ENCODE peak calls at places on chromosomes 2 and 18, in seven cellular contexts. D is endodermal cell, J is IMR-90, H is fibroblast of lung, S is HCT116, N is GM23248, M is astrocyte. Z is an unnamed sample.

GRCh38 chr18:34710430-34711386 is 610 bp downstream of the DTNA start:
- DNase-seq in D (no peak), J (peak), H (peak), S (no peak), N (peak), M (peak), Z (no peak)

GRCh38 chr2:139067072-139067471 is 286.9 kb upstream of the NXPH2 start:
- DNase-seq in D (no peak), J (no peak), H (no peak), S (no peak), N (no peak), M (no peak), Z (no peak)

GRCh38 chr2:207253946-207254345 is 88.2 kb upstream of the KLF7 start:
- DNase-seq in D (no peak), J (peak), H (peak), S (no peak), N (peak), M (peak), Z (no peak)

GRCh38 chr2:219175928-219176817 is 552 bp downstream of the CNPPD1 start:
- DNase-seq in D (no peak), J (peak), H (peak), S (no peak), N (peak), M (peak), Z (peak)

GRCh38 chr18:3595282-3596273 is 145.6 kb downstream of the TGIF1 start:
- DNase-seq in D (peak), J (peak), H (peak), S (no peak), N (peak), M (peak), Z (peak)

GRCh38 chr2:6866239-6866745 is 585 bp upstream of the CMPK2 start:
- DNase-seq in D (peak), J (peak), H (peak), S (peak), N (peak), M (peak), Z (peak)

GRCh38 chr18:55073116-55073515 is 113.9 kb upstream of the CCDC68 start:
- DNase-seq in D (no peak), J (no peak), H (no peak), S (no peak), N (no peak), M (no peak), Z (no peak)

GRCh38 chr2:234241656-234242445 is 191.3 kb downstream of the SPP2 start:
- DNase-seq in D (no peak), J (peak), H (peak), S (no peak), N (peak), M (peak), Z (no peak)

GRCh38 chr2:128354731-128355470 is 36.2 kb upstream of the HS6ST1 start:
- DNase-seq in D (no peak), J (peak), H (peak), S (no peak), N (peak), M (no peak), Z (no peak)

GRCh38 chr2:238423561-238424312 is 3.0 kb upstream of the ASB1 start:
- DNase-seq in D (no peak), J (peak), H (peak), S (no peak), N (peak), M (peak), Z (no peak)

GRCh38 chr2:8518986-8519669 is 162.7 kb upstream of the ID2 start:
- DNase-seq in D (no peak), J (no peak), H (no peak), S (no peak), N (no peak), M (no peak), Z (no peak)

GRCh38 chr18:79798999-79799370 is 1.2 kb downstream of the KCNG2 start:
- DNase-seq in D (peak), J (no peak), H (no peak), S (no peak), N (no peak), M (no peak), Z (no peak)

GRCh38 chr18:52829876-52830390 is 489.9 kb downstream of the DCC start:
- DNase-seq in D (no peak), J (no peak), H (no peak), S (no peak), N (no peak), M (no peak), Z (no peak)

GRCh38 chr2:109299466-109299865 is 170.5 kb downstream of the SH3RF3 start:
- DNase-seq in D (no peak), J (no peak), H (no peak), S (no peak), N (no peak), M (no peak), Z (no peak)

GRCh38 chr2:58973831-58974281 is 732.7 kb upstream of the FANCL start:
- DNase-seq in D (peak), J (no peak), H (peak), S (no peak), N (no peak), M (peak), Z (no peak)

GRCh38 chr2:215615829-215616226 is 180.0 kb upstream of the FN1 start:
- DNase-seq in D (no peak), J (no peak), H (no peak), S (no peak), N (no peak), M (no peak), Z (no peak)

GRCh38 chr2:45177870-45178269 is 168.6 kb upstream of the SIX2 start:
- DNase-seq in D (no peak), J (peak), H (peak), S (no peak), N (peak), M (peak), Z (no peak)

GRCh38 chr2:157743051-157743450 is 114.4 kb upstream of the ACVR1C start:
- DNase-seq in D (no peak), J (no peak), H (no peak), S (no peak), N (no peak), M (no peak), Z (no peak)

GRCh38 chr18:2911533-2911932 is 64.7 kb downstream of the EMILIN2 start:
- DNase-seq in D (no peak), J (no peak), H (no peak), S (no peak), N (no peak), M (no peak), Z (no peak)

GRCh38 chr2:7634370-7634769 is 717.2 kb downstream of the RNF144A start:
- DNase-seq in D (no peak), J (no peak), H (no peak), S (no peak), N (no peak), M (no peak), Z (no peak)

GRCh38 chr2:178108176-178108575 is 4.1 kb upstream of the RBM45 start:
- DNase-seq in D (no peak), J (no peak), H (no peak), S (no peak), N (no peak), M (no peak), Z (no peak)

GRCh38 chr2:157246212-157247067 is 11.1 kb upstream of the GALNT5 start:
- DNase-seq in D (peak), J (peak), H (peak), S (peak), N (peak), M (peak), Z (no peak)

GRCh38 chr2:152499411-152499810 is 164.4 kb downstream of the FMNL2 start:
- DNase-seq in D (no peak), J (no peak), H (no peak), S (no peak), N (peak), M (no peak), Z (no peak)
- H3K9ac ChIP-seq in D (no peak), J (no peak), H (no peak), S (no peak), N (peak), M (no peak), Z (no peak)

DNA sequence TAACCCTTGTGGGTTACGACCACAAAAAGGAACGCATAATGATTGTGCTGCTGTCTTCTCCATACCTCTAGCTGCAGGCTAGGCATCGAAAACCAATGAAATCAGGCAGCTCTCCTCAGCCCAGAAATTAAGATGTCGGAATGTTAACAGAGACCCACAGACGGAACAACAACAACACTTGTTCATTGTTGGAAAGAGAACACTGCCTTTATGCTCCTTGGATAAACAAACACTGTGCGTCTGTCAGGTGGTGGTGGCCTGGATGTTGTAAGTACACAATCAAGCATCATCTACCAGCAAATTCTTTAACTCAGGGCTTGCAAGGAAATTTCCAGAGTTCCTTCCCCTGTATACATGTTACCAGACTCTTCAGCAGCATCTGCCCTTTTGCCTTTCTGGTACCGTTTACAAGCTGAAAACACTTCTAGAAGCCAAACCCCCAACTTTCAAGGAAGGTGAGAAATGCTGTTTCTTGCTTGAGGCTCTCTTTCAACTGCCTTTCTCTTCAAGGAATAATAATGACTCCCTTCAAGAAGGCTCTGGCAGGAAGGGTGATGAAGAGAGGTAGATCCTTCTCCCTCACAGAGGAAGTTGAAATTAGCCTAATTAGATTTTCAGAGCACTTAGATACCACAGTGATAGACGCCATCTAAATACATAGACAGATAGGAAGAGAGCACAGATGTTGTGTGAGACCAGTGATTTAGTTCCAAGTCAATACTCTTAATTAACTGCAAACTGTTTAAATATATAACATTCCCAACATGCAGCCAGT is 332.7 kb downstream of the ZNF521 start:
- DNase-seq in D (no peak), J (no peak), H (no peak), S (no peak), N (no peak), M (no peak), Z (no peak)
- H3K9ac ChIP-seq in D (no peak), J (no peak), H (no peak), S (no peak), N (no peak), M (no peak), Z (no peak)

GRCh38 chr2:106581276-106581675 is 94.1 kb downstream of the CD8B2 start:
- DNase-seq in D (no peak), J (no peak), H (no peak), S (no peak), N (no peak), M (no peak), Z (no peak)

GRCh38 chr2:106580241-106580640 is 93.1 kb downstream of the CD8B2 start:
- DNase-seq in D (no peak), J (no peak), H (no peak), S (no peak), N (no peak), M (no peak), Z (no peak)

GRCh38 chr2:106584304-106584954 is 97.3 kb downstream of the CD8B2 start:
- DNase-seq in D (peak), J (no peak), H (no peak), S (no peak), N (no peak), M (no peak), Z (no peak)

GRCh38 chr2:106581755-106582430 is 94.7 kb downstream of the CD8B2 start:
- DNase-seq in D (peak), J (peak), H (peak), S (peak), N (peak), M (peak), Z (peak)

GRCh38 chr2:106582431-106583143 is 95.4 kb downstream of the CD8B2 start:
- DNase-seq in D (peak), J (peak), H (peak), S (peak), N (peak), M (peak), Z (peak)
- H3K9ac ChIP-seq in D (no peak), J (no peak), H (no peak), S (no peak), N (peak), M (no peak), Z (peak)

GRCh38 chr2:61016392-61017002 is 1.0 kb upstream of the PEX13 start:
- DNase-seq in D (no peak), J (no peak), H (no peak), S (no peak), N (no peak), M (no peak), Z (peak)
- H3K9ac ChIP-seq in D (peak), J (peak), H (peak), S (peak), N (peak), M (peak), Z (peak)

GRCh38 chr2:230129343-230129742 is 60.6 kb upstream of the SLC16A14 start:
- DNase-seq in D (no peak), J (no peak), H (no peak), S (no peak), N (peak), M (no peak), Z (no peak)

GRCh38 chr2:230128943-230129342 is 60.2 kb upstream of the SLC16A14 start:
- DNase-seq in D (no peak), J (peak), H (peak), S (no peak), N (peak), M (peak), Z (peak)

GRCh38 chr2:230124792-230125452 is 56.2 kb upstream of the SLC16A14 start:
- DNase-seq in D (no peak), J (no peak), H (no peak), S (no peak), N (no peak), M (no peak), Z (no peak)

GRCh38 chr2:230124235-230124634 is 55.5 kb upstream of the SLC16A14 start:
- DNase-seq in D (no peak), J (no peak), H (no peak), S (no peak), N (no peak), M (no peak), Z (no peak)
- H3K9ac ChIP-seq in D (no peak), J (no peak), H (no peak), S (no peak), N (no peak), M (no peak), Z (no peak)

DNA sequence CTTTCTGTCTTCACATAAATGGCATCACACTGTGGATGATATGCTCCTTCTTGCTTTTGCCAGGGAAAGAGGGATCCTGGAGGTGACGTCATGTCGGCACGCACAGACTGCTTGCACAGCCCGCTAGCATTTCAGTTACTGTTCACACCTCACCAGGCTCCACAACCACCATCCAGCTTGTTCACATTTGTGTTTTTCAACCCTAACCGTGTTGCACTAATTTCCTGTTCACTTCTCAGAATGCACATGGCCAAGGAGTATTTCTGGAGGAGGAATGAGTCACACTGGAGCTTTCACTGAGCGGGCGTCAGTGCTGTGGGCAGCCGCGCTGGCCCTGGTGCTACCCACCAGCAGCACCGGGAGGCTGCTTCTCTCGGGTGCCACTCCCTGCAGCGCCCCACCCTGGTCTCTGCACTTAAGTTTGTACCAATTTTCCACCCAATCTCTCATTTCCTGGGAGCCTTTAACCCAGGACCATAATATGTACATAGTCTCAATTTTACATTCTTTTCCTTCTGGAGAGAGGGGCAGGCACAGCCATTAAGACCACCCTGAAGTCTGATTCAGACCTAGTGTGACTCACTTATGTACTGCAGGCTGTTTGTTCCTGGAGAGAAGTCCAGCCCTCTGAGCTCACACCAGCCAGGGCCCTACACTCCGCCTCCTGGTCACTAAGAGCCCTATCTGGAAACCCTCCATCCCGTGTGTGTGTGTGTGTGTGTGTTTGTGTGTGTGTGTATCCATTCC is 65.1 kb downstream of the MBP start:
- DNase-seq in D (no peak), J (peak), H (peak), S (peak), N (peak), M (peak), Z (peak)
- H3K9ac ChIP-seq in D (no peak), J (peak), H (peak), S (peak), N (peak), M (peak), Z (no peak)

GRCh38 chr2:160375802-160376469 is 117.7 kb downstream of the RBMS1 start:
- DNase-seq in D (no peak), J (peak), H (peak), S (no peak), N (no peak), M (peak), Z (peak)

GRCh38 chr2:160379399-160379798 is 114.2 kb downstream of the RBMS1 start:
- DNase-seq in D (no peak), J (peak), H (peak), S (no peak), N (peak), M (peak), Z (no peak)

GRCh38 chr2:160376576-160376975 is 117.0 kb downstream of the RBMS1 start:
- DNase-seq in D (peak), J (peak), H (peak), S (no peak), N (peak), M (peak), Z (peak)

GRCh38 chr2:160375037-160375436 is 118.6 kb downstream of the RBMS1 start:
- DNase-seq in D (no peak), J (peak), H (peak), S (no peak), N (peak), M (peak), Z (peak)

DNA sequence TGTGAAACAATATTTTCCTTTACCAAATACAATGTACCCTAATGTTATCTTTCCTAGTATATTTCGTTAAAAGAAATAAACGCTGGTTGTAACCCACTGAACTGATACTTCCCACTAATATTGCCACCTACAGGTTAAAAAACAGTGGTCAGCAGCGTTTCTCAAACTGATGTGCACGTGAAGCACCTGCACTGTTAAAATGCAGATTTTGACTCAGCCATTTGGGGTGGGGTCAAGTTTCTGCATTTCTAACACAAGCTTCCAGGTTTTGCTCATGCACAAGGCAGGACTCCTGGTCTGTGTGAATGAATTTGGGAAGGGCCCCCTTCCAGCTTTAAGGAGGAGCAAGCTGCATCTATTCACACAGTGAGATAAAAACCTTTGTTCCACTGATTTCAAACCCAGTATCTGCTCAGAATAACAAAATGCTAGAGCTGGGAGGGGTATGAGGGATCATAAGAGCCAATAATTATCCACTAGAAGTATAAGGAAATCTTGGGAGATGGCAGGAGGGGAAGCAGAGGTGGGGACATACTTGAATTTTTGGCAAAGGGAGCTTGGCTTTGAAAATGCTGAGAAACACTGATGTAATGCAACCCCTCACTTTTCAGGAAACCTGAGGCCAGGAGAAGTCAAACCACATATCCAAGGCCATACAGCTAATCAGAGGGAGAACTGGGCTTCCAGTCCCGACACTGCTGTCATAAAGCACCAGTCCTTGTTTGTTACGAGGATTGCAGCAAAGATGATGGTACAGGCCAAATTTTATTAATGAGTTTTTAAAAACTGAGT is 116.2 kb downstream of the RBMS1 start:
- DNase-seq in D (peak), J (peak), H (peak), S (no peak), N (no peak), M (peak), Z (peak)
- H3K9ac ChIP-seq in D (peak), J (no peak), H (no peak), S (no peak), N (peak), M (peak), Z (no peak)

GRCh38 chr2:191867507-191867847 is 20.6 kb upstream of the CAVIN2 start:
- DNase-seq in D (no peak), J (no peak), H (no peak), S (no peak), N (peak), M (no peak), Z (no peak)
- H3K9ac ChIP-seq in D (no peak), J (no peak), H (no peak), S (peak), N (no peak), M (peak), Z (no peak)

GRCh38 chr2:20544093-20544747 is 97.3 kb downstream of the RHOB start:
- DNase-seq in D (no peak), J (no peak), H (no peak), S (no peak), N (no peak), M (no peak), Z (no peak)

GRCh38 chr2:20542269-20542668 is 95.4 kb downstream of the RHOB start:
- DNase-seq in D (no peak), J (no peak), H (no peak), S (no peak), N (no peak), M (no peak), Z (no peak)

GRCh38 chr2:20542761-20543578 is 96.1 kb downstream of the RHOB start:
- DNase-seq in D (no peak), J (no peak), H (no peak), S (no peak), N (peak), M (no peak), Z (peak)

GRCh38 chr2:20541651-20542050 is 94.8 kb downstream of the RHOB start:
- DNase-seq in D (no peak), J (no peak), H (no peak), S (no peak), N (no peak), M (no peak), Z (no peak)

GRCh38 chr2:20543579-20543887 is 96.7 kb downstream of the RHOB start:
- DNase-seq in D (no peak), J (peak), H (no peak), S (no peak), N (no peak), M (no peak), Z (peak)
- H3K9ac ChIP-seq in D (no peak), J (no peak), H (no peak), S (no peak), N (no peak), M (no peak), Z (peak)